ENCODE peak calls at places on chromosomes 3 and 15, in nine cellular contexts. One of them, this sample, is unnamed.

GRCh38 chr15:47300035-47300434 is 417.3 kb upstream of the SEMA6D start:
- DNase-seq in iPS-NIHi11: no peak
- DNase-seq in occipital lobe: no peak
- DNase-seq in tibial nerve: no peak
- DNase-seq in stimulated activated CD4-positive, alpha-beta T cell treated with anti-CD3 and anti-CD28 coated beads, Interleukin-15, amount 100 ng/mL, for 1 hour: no peak
- DNase-seq in adrenal gland: no peak
- DNase-seq in fibroblast of villous mesenchyme: no peak
- DNase-seq in H54: no peak
- DNase-seq in CMK: no peak
- DNase-seq in this sample: no peak

GRCh38 chr15:95860406-95860805 is 470.1 kb upstream of the NR2F2 start:
- DNase-seq in adrenal gland: no peak
- DNase-seq in occipital lobe: no peak
- DNase-seq in tibial nerve: no peak
- DNase-seq in H54: no peak
- DNase-seq in stimulated activated CD4-positive, alpha-beta T cell treated with anti-CD3 and anti-CD28 coated beads, Interleukin-15, amount 100 ng/mL, for 1 hour: no peak
- DNase-seq in CMK: no peak
- DNase-seq in fibroblast of villous mesenchyme: no peak
- DNase-seq in iPS-NIHi11: no peak
- DNase-seq in this sample: no peak

GRCh38 chr3:21390856-21391255 is 360.2 kb downstream of the ZNF385D start:
- DNase-seq in tibial nerve: no peak
- DNase-seq in CMK: no peak
- DNase-seq in adrenal gland: no peak
- DNase-seq in iPS-NIHi11: no peak
- DNase-seq in occipital lobe: no peak
- DNase-seq in stimulated activated CD4-positive, alpha-beta T cell treated with anti-CD3 and anti-CD28 coated beads, Interleukin-15, amount 100 ng/mL, for 1 hour: no peak
- DNase-seq in fibroblast of villous mesenchyme: no peak
- DNase-seq in H54: no peak
- DNase-seq in this sample: no peak

GRCh38 chr15:80010131-80010673 is 39.2 kb upstream of the BCL2A1 start:
- DNase-seq in adrenal gland: no peak
- DNase-seq in tibial nerve: no peak
- DNase-seq in fibroblast of villous mesenchyme: peak
- DNase-seq in stimulated activated CD4-positive, alpha-beta T cell treated with anti-CD3 and anti-CD28 coated beads, Interleukin-15, amount 100 ng/mL, for 1 hour: no peak
- DNase-seq in CMK: no peak
- DNase-seq in occipital lobe: no peak
- DNase-seq in H54: peak
- DNase-seq in iPS-NIHi11: no peak
- DNase-seq in this sample: peak

GRCh38 chr3:10614160-10614559 is 108.8 kb upstream of the ATP2B2 start:
- DNase-seq in tibial nerve: no peak
- DNase-seq in CMK: no peak
- DNase-seq in iPS-NIHi11: no peak
- DNase-seq in adrenal gland: no peak
- DNase-seq in occipital lobe: no peak
- DNase-seq in H54: no peak
- DNase-seq in fibroblast of villous mesenchyme: no peak
- DNase-seq in stimulated activated CD4-positive, alpha-beta T cell treated with anti-CD3 and anti-CD28 coated beads, Interleukin-15, amount 100 ng/mL, for 1 hour: no peak
- DNase-seq in this sample: no peak

GRCh38 chr3:30644615-30645014 is 38.2 kb downstream of the TGFBR2 start:
- DNase-seq in fibroblast of villous mesenchyme: peak
- DNase-seq in H54: no peak
- DNase-seq in tibial nerve: peak
- DNase-seq in stimulated activated CD4-positive, alpha-beta T cell treated with anti-CD3 and anti-CD28 coated beads, Interleukin-15, amount 100 ng/mL, for 1 hour: peak
- DNase-seq in adrenal gland: peak
- DNase-seq in iPS-NIHi11: no peak
- DNase-seq in CMK: no peak
- DNase-seq in occipital lobe: no peak
- DNase-seq in this sample: no peak

GRCh38 chr3:157333551-157333991 is 103.1 kb upstream of the PTX3 start:
- DNase-seq in CMK: no peak
- DNase-seq in adrenal gland: no peak
- DNase-seq in iPS-NIHi11: no peak
- DNase-seq in H54: no peak
- DNase-seq in fibroblast of villous mesenchyme: peak
- DNase-seq in occipital lobe: no peak
- DNase-seq in stimulated activated CD4-positive, alpha-beta T cell treated with anti-CD3 and anti-CD28 coated beads, Interleukin-15, amount 100 ng/mL, for 1 hour: no peak
- DNase-seq in tibial nerve: no peak
- DNase-seq in this sample: no peak

GRCh38 chr3:130850044-130850797 is 43.7 kb upstream of the ATP2C1 start:
- DNase-seq in adrenal gland: no peak
- DNase-seq in tibial nerve: no peak
- DNase-seq in fibroblast of villous mesenchyme: peak
- DNase-seq in stimulated activated CD4-positive, alpha-beta T cell treated with anti-CD3 and anti-CD28 coated beads, Interleukin-15, amount 100 ng/mL, for 1 hour: no peak
- DNase-seq in CMK: peak
- DNase-seq in iPS-NIHi11: no peak
- DNase-seq in H54: no peak
- DNase-seq in occipital lobe: peak
- DNase-seq in this sample: peak

GRCh38 chr3:102906837-102907236 is 472.0 kb downstream of the ZPLD1 start:
- DNase-seq in tibial nerve: no peak
- DNase-seq in occipital lobe: no peak
- DNase-seq in H54: no peak
- DNase-seq in fibroblast of villous mesenchyme: no peak
- DNase-seq in iPS-NIHi11: no peak
- DNase-seq in adrenal gland: no peak
- DNase-seq in stimulated activated CD4-positive, alpha-beta T cell treated with anti-CD3 and anti-CD28 coated beads, Interleukin-15, amount 100 ng/mL, for 1 hour: no peak
- DNase-seq in CMK: no peak
- DNase-seq in this sample: no peak